ENCODE peak calls at places on chromosomes 1 and 21, in eight cellular contexts. J, V, K, C, R, G, T and B are unnamed samples.

GRCh38 chr1:93450331-93450730 is 2.4 kb downstream of the FNBP1L start:
- DNase-seq in J (no peak), V (no peak), K (no peak), C (no peak), R (no peak), G (no peak), T (no peak), B (no peak)

GRCh38 chr21:33685613-33686197 is 43.4 kb downstream of the ITSN1 start:
- DNase-seq in J (no peak), V (no peak), K (peak; percentile 28), C (peak; percentile 18), R (no peak), G (no peak), T (no peak), B (no peak)

GRCh38 chr1:2053784-2054376 is 3.7 kb downstream of the PRKCZ start:
- DNase-seq in J (no peak), V (no peak), K (no peak), C (no peak), R (no peak), G (no peak), T (no peak), B (no peak)

GRCh38 chr1:57831624-57832023 is 407.8 kb upstream of the DAB1 start:
- DNase-seq in J (no peak), V (no peak), K (no peak), C (no peak), R (no peak), G (no peak), T (no peak), B (no peak)

GRCh38 chr1:55061706-55062321 is 22.5 kb downstream of the PCSK9 start:
- DNase-seq in J (no peak), V (no peak), K (no peak), C (no peak), R (no peak), G (peak; percentile 75), T (no peak), B (no peak)

GRCh38 chr21:34109075-34109474 is 35.7 kb downstream of the MRPS6 start:
- DNase-seq in J (no peak), V (no peak), K (no peak), C (no peak), R (no peak), G (no peak), T (no peak), B (no peak)

GRCh38 chr1:229388876-229389580 is 44.9 kb downstream of the ACTA1 start:
- DNase-seq in J (no peak), V (no peak), K (no peak), C (peak; percentile 3), R (no peak), G (no peak), T (no peak), B (no peak)

GRCh38 chr1:193754732-193755427 is 568.5 kb upstream of the B3GALT2 start:
- DNase-seq in J (no peak), V (peak; percentile 2), K (no peak), C (no peak), R (no peak), G (no peak), T (no peak), B (no peak)

GRCh38 chr1:226627924-226628623 is 79.5 kb downstream of the STUM start:
- DNase-seq in J (no peak), V (no peak), K (no peak), C (no peak), R (no peak), G (peak; percentile 62), T (no peak), B (no peak)

GRCh38 chr1:8142955-8143629 is 117.0 kb upstream of the ERRFI1 start:
- DNase-seq in J (no peak), V (no peak), K (no peak), C (no peak), R (no peak), G (no peak), T (no peak), B (peak; percentile 57)

GRCh38 chr1:115557715-115558114 is 84.1 kb upstream of the VANGL1 start:
- DNase-seq in J (no peak), V (no peak), K (no peak), C (no peak), R (no peak), G (no peak), T (no peak), B (peak; percentile 46)

GRCh38 chr1:27872802-27873665 is 690 bp downstream of the THEMIS2 start:
- DNase-seq in J (no peak), V (no peak), K (peak; percentile 5), C (no peak), R (no peak), G (no peak), T (no peak), B (no peak)

GRCh38 chr1:204417231-204417997 is 5.8 kb upstream of the PPP1R15B start:
- DNase-seq in J (no peak), V (peak; percentile 83), K (no peak), C (peak; percentile 86), R (no peak), G (peak; percentile 84), T (peak; percentile 91), B (peak; percentile 73)

GRCh38 chr1:81758213-81758612 is 42.5 kb upstream of the ADGRL2 start:
- DNase-seq in J (no peak), V (no peak), K (no peak), C (no peak), R (no peak), G (no peak), T (no peak), B (no peak)

GRCh38 chr1:236143104-236143948 is 987 bp downstream of the GPR137B start:
- DNase-seq in J (no peak), V (no peak), K (no peak), C (peak; percentile 16), R (no peak), G (no peak), T (no peak), B (no peak)

GRCh38 chr1:14737561-14738094 is 139.1 kb downstream of the KAZN start:
- DNase-seq in J (no peak), V (no peak), K (no peak), C (no peak), R (no peak), G (no peak), T (no peak), B (no peak)

GRCh38 chr1:245682638-245683376 is 528.0 kb downstream of the KIF26B start:
- DNase-seq in J (no peak), V (no peak), K (no peak), C (no peak), R (no peak), G (no peak), T (no peak), B (no peak)

DNA sequence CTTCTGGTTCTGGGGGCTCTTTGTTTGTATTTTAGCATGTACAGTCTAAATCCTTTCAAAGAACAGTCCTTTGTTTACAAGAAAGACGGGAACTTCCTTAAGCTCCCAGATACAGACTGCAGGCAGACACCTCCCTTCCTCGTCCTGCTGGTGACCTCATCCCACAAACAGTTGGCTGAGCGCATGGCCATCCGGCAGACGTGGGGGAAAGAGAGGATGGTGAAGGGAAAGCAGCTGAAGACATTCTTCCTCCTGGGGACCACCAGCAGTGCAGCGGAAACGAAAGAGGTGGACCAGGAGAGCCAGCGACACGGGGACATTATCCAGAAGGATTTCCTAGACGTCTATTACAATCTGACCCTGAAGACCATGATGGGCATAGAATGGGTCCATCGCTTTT is 47.9 kb downstream of the B3GALT5 start:
- DNase-seq in J (no peak), V (no peak), K (no peak), C (peak; percentile 73), R (no peak), G (peak; percentile 52), T (no peak), B (peak; percentile 93)
- H3K27ac ChIP-seq in J (peak overlapping the region; percentile 54), V (no peak overlapping the region), K (no peak overlapping the region), C (peak overlapping the region; percentile 83), R (no peak overlapping the region), G (no peak overlapping the region), T (no peak overlapping the region), B (peak overlapping the region; percentile 95)

DNA sequence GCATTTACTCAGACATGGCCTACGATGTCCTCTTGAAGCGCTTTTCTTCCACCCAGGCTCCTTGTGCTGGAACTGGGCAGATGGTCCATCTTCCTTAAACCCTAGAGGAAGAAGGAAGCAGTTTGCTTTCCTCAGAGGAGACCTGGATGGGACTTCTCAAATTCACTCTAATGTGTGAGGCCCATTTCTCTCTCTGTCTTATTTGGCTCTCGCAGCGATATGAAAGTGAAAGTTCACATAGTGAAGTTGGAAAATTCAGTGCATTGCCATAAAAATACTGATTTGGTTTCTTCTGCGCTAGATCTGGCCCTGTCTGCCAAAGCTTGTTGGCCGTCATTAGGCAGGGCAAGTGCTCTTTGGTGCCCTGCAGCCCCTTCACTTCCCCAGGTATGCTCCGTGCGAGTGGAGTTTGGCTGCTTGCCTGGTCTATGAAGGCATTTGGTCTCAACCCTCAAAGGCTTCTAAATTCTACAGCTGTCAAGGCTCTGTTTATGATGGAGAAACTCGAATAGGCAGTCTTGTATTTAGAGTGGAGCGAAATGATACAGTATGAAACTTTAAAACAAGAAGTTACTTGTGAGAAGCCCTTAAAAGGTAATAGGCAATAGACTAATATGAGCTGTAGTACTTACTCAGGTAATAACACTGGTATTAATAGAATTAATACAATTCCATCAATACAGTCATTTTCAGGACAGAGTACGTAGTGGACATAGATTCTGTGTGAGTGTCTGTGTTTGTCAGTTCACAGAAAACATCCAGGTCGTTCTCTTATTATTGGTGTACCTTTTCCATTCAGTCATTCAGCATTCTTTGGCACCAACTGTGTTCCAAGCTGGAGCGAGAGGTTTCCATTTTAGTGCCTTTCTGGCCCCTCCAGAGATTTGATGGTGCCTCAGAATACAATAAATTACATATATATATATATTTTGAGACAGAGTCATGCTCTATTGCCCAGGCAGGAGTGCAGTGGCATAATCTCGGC is 20.5 kb downstream of the SZRD1 start:
- DNase-seq in J (no peak), V (no peak), K (no peak), C (no peak), R (no peak), G (no peak), T (no peak), B (no peak)
- H3K4me3 ChIP-seq in J (peak overlapping the region; percentile 44), V (no peak overlapping the region), K (no peak overlapping the region), C (peak overlapping the region; percentile 52), R (peak overlapping the region; percentile 29), G (peak overlapping the region; percentile 63), T (no peak overlapping the region), B (no peak overlapping the region)

GRCh38 chr1:58883888-58884482 is 100.1 kb upstream of the JUN start:
- DNase-seq in J (no peak), V (no peak), K (peak; percentile 77), C (no peak), R (no peak), G (no peak), T (no peak), B (peak; percentile 82)

GRCh38 chr1:58887059-58887458 is 103.2 kb upstream of the JUN start:
- DNase-seq in J (no peak), V (no peak), K (no peak), C (no peak), R (no peak), G (no peak), T (no peak), B (no peak)

GRCh38 chr1:58886611-58887010 is 102.8 kb upstream of the JUN start:
- DNase-seq in J (no peak), V (no peak), K (no peak), C (no peak), R (no peak), G (no peak), T (no peak), B (peak; percentile 39)

GRCh38 chr1:58884706-58885661 is 101.1 kb upstream of the JUN start:
- DNase-seq in J (no peak), V (no peak), K (peak; percentile 51), C (no peak), R (no peak), G (no peak), T (peak; percentile 91), B (peak; percentile 37)

GRCh38 chr1:58885998-58886397 is 102.2 kb upstream of the JUN start:
- DNase-seq in J (no peak), V (no peak), K (no peak), C (no peak), R (peak; percentile 5), G (no peak), T (no peak), B (peak; percentile 37)
- H3K27ac ChIP-seq in J (peak overlapping the region; percentile 54), V (no peak overlapping the region), K (peak overlapping the region; percentile 74), C (no peak overlapping the region), R (peak overlapping the region; percentile 58), G (peak overlapping the region; percentile 82), T (no peak overlapping the region), B (peak overlapping the region; percentile 4)

GRCh38 chr1:117675907-117676430 is 70.1 kb downstream of the TENT5C start:
- DNase-seq in J (no peak), V (no peak), K (no peak), C (no peak), R (no peak), G (peak; percentile 56), T (no peak), B (no peak)
- H3K4me3 ChIP-seq in J (no peak overlapping the region), V (no peak overlapping the region), K (no peak overlapping the region), C (no peak overlapping the region), R (no peak overlapping the region), G (no peak overlapping the region), T (no peak overlapping the region), B (no peak overlapping the region)